ENCODE peak calls at places on chromosome 12, in nine cellular contexts. A, K, Z, G, W, N, M, Q and V are unnamed samples.

GRCh38 chr12:44875417-44875953 is 630 bp downstream of the NELL2 start:
- DNase-seq in A (no peak), K (no peak), Z (no peak), G (no peak), W (peak), N (no peak), M (no peak), Q (no peak), V (no peak)

GRCh38 chr12:80441921-80442320 is 2.1 kb upstream of the PTPRQ start:
- DNase-seq in A (no peak), K (no peak), Z (no peak), G (no peak), W (no peak), N (no peak), M (no peak), Q (no peak), V (no peak)

GRCh38 chr12:90854136-90854689 is 100.8 kb downstream of the CCER1 start:
- DNase-seq in A (no peak), K (peak), Z (peak), G (no peak), W (no peak), N (peak), M (no peak), Q (peak), V (peak)

GRCh38 chr12:25119020-25119419 is 75.9 kb downstream of the DNAI7 start:
- DNase-seq in A (no peak), K (no peak), Z (no peak), G (no peak), W (no peak), N (no peak), M (no peak), Q (no peak), V (no peak)

GRCh38 chr12:127773520-127773919 is 493.4 kb upstream of the TMEM132C start:
- DNase-seq in A (no peak), K (no peak), Z (no peak), G (no peak), W (no peak), N (no peak), M (no peak), Q (no peak), V (no peak)

GRCh38 chr12:59937148-59937547 is 341.3 kb downstream of the SLC16A7 start:
- DNase-seq in A (no peak), K (no peak), Z (no peak), G (no peak), W (no peak), N (no peak), M (no peak), Q (no peak), V (no peak)

GRCh38 chr12:68271346-68271745 is 17.9 kb upstream of the IL22 start:
- DNase-seq in A (no peak), K (no peak), Z (no peak), G (no peak), W (no peak), N (no peak), M (no peak), Q (no peak), V (no peak)

GRCh38 chr12:90618606-90619005 is 336.4 kb downstream of the CCER1 start:
- DNase-seq in A (no peak), K (no peak), Z (no peak), G (no peak), W (no peak), N (no peak), M (no peak), Q (no peak), V (no peak)

GRCh38 chr12:96274331-96274730 is 80.2 kb downstream of the ELK3 start:
- DNase-seq in A (no peak), K (no peak), Z (no peak), G (no peak), W (no peak), N (no peak), M (no peak), Q (no peak), V (no peak)

GRCh38 chr12:131610891-131611290 is 100.0 kb upstream of the SFSWAP start:
- DNase-seq in A (no peak), K (no peak), Z (no peak), G (no peak), W (no peak), N (no peak), M (peak), Q (no peak), V (no peak)

GRCh38 chr12:958449-959123 is 9.1 kb upstream of the RAD52 start:
- DNase-seq in A (peak), K (no peak), Z (no peak), G (no peak), W (no peak), N (no peak), M (peak), Q (no peak), V (no peak)

GRCh38 chr12:131848753-131849152 is 20.6 kb downstream of the MMP17 start:
- DNase-seq in A (no peak), K (no peak), Z (no peak), G (no peak), W (no peak), N (no peak), M (no peak), Q (no peak), V (no peak)

GRCh38 chr12:10165421-10165820 is 6.5 kb downstream of the OLR1 start:
- DNase-seq in A (no peak), K (no peak), Z (no peak), G (no peak), W (no peak), N (no peak), M (no peak), Q (no peak), V (no peak)

GRCh38 chr12:68871396-68871795 is 61.6 kb downstream of the CPM start:
- DNase-seq in A (no peak), K (no peak), Z (no peak), G (no peak), W (no peak), N (no peak), M (no peak), Q (no peak), V (no peak)

GRCh38 chr12:41100572-41100971 is 87.5 kb upstream of the PDZRN4 start:
- DNase-seq in A (no peak), K (no peak), Z (no peak), G (no peak), W (no peak), N (no peak), M (no peak), Q (no peak), V (no peak)

GRCh38 chr12:52636592-52637258 is 15.3 kb downstream of the KRT2 start:
- DNase-seq in A (no peak), K (no peak), Z (no peak), G (no peak), W (peak), N (no peak), M (no peak), Q (no peak), V (no peak)

GRCh38 chr12:62268956-62269355 is 8.8 kb downstream of the USP15 start:
- DNase-seq in A (no peak), K (no peak), Z (no peak), G (no peak), W (no peak), N (no peak), M (no peak), Q (no peak), V (no peak)

GRCh38 chr12:131230340-131231099 is 276.8 kb downstream of the ADGRD1 start:
- DNase-seq in A (no peak), K (no peak), Z (no peak), G (peak), W (no peak), N (no peak), M (no peak), Q (peak), V (no peak)

GRCh38 chr12:46266869-46267617 is 1.8 kb downstream of the SLC38A1 start:
- DNase-seq in A (peak), K (peak), Z (peak), G (peak), W (peak), N (peak), M (peak), Q (peak), V (peak)
- TF ChIP-seq POLR2A in A (no peak), K (peak), Z (no peak), G (no peak), W (no peak), N (no peak), M (no peak), Q (no peak), V (no peak)

DNA sequence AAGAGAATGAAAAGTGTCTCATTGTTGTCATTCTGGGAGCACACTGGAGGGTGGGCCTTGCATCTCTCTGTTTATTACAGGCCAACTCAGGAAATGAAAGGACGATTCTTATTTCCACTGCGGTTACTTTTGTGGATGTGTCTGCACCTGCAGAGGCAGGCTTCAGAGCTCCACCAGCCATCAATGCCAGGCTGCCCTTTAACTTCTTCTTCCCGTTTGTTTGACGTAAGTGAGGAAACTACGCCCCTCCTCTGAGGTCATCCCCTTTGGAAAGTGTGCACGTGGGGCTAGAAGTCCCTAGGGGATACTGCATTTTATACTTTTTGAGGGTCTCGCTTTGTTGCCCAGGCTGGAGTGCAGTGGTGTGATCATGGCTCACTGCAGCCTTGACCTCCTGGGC is 33.7 kb downstream of the TCTN1 start:
- DNase-seq in A (no peak), K (no peak), Z (no peak), G (no peak), W (no peak), N (no peak), M (no peak), Q (no peak), V (no peak)
- H3K27ac ChIP-seq in A (no peak), K (no peak), Z (no peak), G (no peak), W (no peak), N (no peak), M (no peak), Q (peak), V (no peak)

DNA sequence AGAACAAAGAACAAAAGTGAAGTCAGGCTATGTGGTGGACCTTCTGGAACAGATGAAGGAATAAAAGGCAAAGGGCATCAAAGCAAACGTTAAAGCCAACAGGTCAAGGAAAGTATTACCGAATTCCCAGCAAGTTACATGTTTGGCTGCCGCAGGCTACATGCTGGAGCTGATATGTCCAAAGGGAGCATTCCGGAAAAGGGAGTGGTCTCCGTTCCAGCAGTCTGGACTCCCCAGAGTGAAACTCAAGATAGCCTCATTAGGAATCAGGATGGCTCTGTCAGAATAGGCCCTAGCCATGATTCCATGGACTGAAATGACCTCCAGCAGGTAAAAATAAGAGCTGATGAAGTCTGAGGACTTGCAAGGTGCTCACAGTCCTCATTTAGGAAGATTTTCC is 379.8 kb upstream of the PRICKLE1 start:
- DNase-seq in A (no peak), K (no peak), Z (no peak), G (no peak), W (no peak), N (no peak), M (peak), Q (peak), V (no peak)
- TF ChIP-seq POLR2A in A (no peak), K (no peak), Z (no peak), G (no peak), W (no peak), N (no peak), M (no peak), Q (no peak), V (no peak)

DNA sequence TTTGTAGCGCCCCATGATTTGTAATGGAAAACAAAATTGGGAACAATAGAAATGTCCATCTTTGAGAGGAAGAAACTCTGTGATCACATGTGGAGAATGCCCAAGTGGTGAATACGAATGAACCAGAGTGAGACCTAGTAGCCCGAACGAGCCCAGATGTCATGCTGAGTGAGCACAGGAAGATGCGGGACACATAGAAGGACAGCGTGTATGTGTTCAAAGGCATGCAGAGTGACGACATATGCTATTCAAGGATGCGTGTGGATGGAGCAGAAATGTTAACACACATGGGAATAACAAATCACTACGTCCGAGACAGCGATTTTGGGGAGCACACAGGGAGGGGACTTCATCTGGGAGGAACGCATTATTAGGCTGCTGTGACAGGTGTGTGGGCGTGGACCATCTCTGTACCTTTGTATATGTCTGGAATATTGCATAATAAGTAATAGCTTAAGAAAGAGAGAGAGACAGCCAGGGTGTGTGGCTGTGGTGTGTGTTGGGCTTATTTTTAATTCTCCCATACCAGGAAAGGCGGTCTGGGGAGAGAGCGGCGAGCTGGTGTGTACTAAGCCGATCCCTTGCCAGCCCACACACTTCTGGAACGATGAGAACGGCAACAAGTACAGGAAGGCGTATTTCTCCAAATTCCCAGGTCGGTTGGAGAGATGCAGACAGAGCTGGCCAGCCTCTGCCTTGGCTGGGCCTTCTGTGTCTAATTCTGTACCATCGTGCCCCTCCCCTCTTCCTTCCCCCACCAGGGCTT is 63.8 kb downstream of the AACS start:
- DNase-seq in A (no peak), K (no peak), Z (no peak), G (no peak), W (no peak), N (no peak), M (peak), Q (no peak), V (no peak)
- H3K27ac ChIP-seq in A (no peak), K (no peak), Z (no peak), G (no peak), W (no peak), N (no peak), M (peak), Q (no peak), V (no peak)

GRCh38 chr12:6826734-6827436 is 1.3 kb upstream of the P3H3 start:
- DNase-seq in A (no peak), K (no peak), Z (no peak), G (no peak), W (no peak), N (peak), M (no peak), Q (no peak), V (no peak)

GRCh38 chr12:6828671-6829531 is 694 bp downstream of the P3H3 start:
- DNase-seq in A (peak), K (peak), Z (no peak), G (peak), W (peak), N (peak), M (peak), Q (no peak), V (peak)

GRCh38 chr12:6826125-6826733 is 2.0 kb upstream of the P3H3 start:
- DNase-seq in A (no peak), K (no peak), Z (no peak), G (no peak), W (no peak), N (no peak), M (no peak), Q (no peak), V (no peak)

GRCh38 chr12:6827982-6828670 is at the start of gene P3H3:
- DNase-seq in A (no peak), K (no peak), Z (peak), G (no peak), W (peak), N (peak), M (no peak), Q (no peak), V (peak)

DNA sequence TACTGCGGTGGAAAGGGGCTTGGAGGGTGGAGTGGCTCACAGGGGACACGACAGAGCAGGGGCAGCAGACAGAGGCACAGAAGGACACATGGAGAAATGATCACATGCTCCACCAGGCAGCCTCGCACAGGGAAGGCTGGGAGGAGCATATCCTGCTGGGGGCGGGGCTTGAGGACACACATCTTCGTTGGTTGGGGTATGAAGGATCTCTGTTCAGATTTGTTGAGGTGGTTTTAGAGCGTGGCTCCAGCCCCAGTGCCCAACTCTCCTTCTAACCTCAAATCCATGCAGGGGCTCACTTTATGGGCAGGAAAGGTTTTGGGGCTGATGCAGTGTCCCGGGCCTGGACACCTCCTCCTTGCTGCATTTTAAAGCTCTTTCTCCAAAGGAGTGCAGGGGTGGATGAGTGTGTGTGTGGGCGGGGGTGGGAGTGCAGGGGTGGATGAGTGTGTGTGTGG is 741 bp upstream of the P3H3 start:
- DNase-seq in A (peak), K (peak), Z (peak), G (peak), W (peak), N (peak), M (peak), Q (peak), V (peak)
- TF ChIP-seq POLR2A in A (no peak), K (no peak), Z (peak), G (no peak), W (peak), N (peak), M (no peak), Q (no peak), V (no peak)

DNA sequence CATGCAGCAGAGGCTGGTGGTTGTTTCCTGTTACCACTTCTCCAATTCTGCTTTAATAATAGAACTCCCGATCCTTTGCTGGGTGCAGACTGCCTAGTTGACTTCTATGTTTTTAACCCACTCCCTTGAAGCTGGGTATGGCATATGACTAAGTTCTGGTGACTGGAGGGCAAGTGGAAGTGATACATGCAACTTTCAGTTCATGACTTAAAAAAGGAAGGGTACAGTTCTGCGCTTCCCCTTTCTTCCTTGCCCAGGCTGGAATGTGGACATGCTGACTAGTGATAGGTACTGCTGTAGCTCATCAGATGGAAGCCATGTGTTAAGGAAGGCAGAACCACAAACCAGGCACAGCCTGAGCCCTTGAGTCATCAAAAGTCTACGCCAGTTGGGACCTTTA is 2.4 kb upstream of the A2M start:
- DNase-seq in A (no peak), K (no peak), Z (no peak), G (no peak), W (no peak), N (no peak), M (no peak), Q (peak), V (no peak)
- H3K27ac ChIP-seq in A (peak), K (peak), Z (no peak), G (peak), W (no peak), N (no peak), M (peak), Q (peak), V (peak)

GRCh38 chr12:82968644-82969339 is 282.1 kb downstream of the TMTC2 start:
- DNase-seq in A (no peak), K (no peak), Z (no peak), G (no peak), W (no peak), N (no peak), M (no peak), Q (no peak), V (no peak)
- TF ChIP-seq POLR2A in A (no peak), K (no peak), Z (no peak), G (no peak), W (no peak), N (no peak), M (no peak), Q (no peak), V (no peak)

GRCh38 chr12:32198555-32198954 is 91.9 kb downstream of the BICD1 start:
- DNase-seq in A (no peak), K (no peak), Z (no peak), G (no peak), W (no peak), N (no peak), M (no peak), Q (no peak), V (no peak)

GRCh38 chr12:32196250-32197198 is 89.9 kb downstream of the BICD1 start:
- DNase-seq in A (no peak), K (no peak), Z (no peak), G (no peak), W (no peak), N (no peak), M (no peak), Q (no peak), V (no peak)

GRCh38 chr12:32201996-32202395 is 95.3 kb downstream of the BICD1 start:
- DNase-seq in A (no peak), K (no peak), Z (no peak), G (no peak), W (no peak), N (no peak), M (no peak), Q (peak), V (no peak)

GRCh38 chr12:32201096-32201495 is 94.4 kb downstream of the BICD1 start:
- DNase-seq in A (no peak), K (no peak), Z (no peak), G (no peak), W (no peak), N (no peak), M (no peak), Q (no peak), V (no peak)

DNA sequence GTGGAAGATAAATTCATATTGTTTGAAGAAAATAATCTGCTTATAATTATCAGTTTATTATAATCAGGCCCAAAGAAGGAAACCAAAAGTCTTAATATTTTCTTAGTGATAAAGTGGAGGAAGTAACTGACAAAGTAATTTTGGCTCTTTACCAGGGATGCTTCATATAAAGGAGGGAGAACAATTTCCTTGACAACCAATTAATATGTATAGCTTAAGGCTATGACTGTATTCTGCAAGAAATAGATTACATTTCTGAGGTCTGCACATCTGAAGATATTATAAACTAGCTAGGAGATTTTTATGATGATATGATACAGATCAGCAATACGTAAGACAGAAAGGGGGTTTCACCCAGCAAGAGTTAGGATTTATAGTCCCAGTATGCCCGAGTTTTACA is 90.8 kb downstream of the BICD1 start:
- DNase-seq in A (no peak), K (no peak), Z (no peak), G (no peak), W (no peak), N (no peak), M (no peak), Q (no peak), V (no peak)
- H3K27ac ChIP-seq in A (no peak), K (no peak), Z (no peak), G (no peak), W (no peak), N (no peak), M (no peak), Q (no peak), V (no peak)